ENCODE peak calls at places on chromosomes 11 and 22, in eight cellular contexts. W is lower leg skin, Q is progenitor cell of endocrine pancreas, K is brain microvascular endothelial cell, Z is foreskin fibroblast, M is A549, N is astrocyte, I is DND-41. F is an unnamed sample.

GRCh38 chr11:58086528-58086927 is 38.8 kb downstream of the OR9I1 start:
- DNase-seq in W (no peak), Q (no peak), K (no peak), Z (no peak), M (no peak), N (no peak), I (no peak), F (no peak)

GRCh38 chr11:8728566-8728965 is 46.0 kb downstream of the RPL27A start:
- DNase-seq in W (no peak), Q (no peak), K (peak; percentile 49), Z (peak; percentile 55), M (no peak), N (peak; percentile 75), I (no peak), F (no peak)

GRCh38 chr11:74453373-74453975 is 13.9 kb downstream of the KCNE3 start:
- DNase-seq in W (peak; percentile 45), Q (peak; percentile 43), K (peak; percentile 60), Z (peak; percentile 76), M (peak; percentile 74), N (peak; percentile 33), I (peak; percentile 61), F (peak; percentile 82)

GRCh38 chr22:34972498-34972897 is 93.5 kb upstream of the ISX start:
- DNase-seq in W (no peak), Q (no peak), K (no peak), Z (no peak), M (no peak), N (no peak), I (no peak), F (no peak)

GRCh38 chr22:41481925-41482318 is 13.0 kb downstream of the ACO2 start:
- DNase-seq in W (no peak), Q (no peak), K (no peak), Z (no peak), M (no peak), N (no peak), I (no peak), F (no peak)

GRCh38 chr11:1382831-1383607 is 6.7 kb upstream of the BRSK2 start:
- DNase-seq in W (peak; percentile 45), Q (peak; percentile 43), K (peak; percentile 60), Z (peak; percentile 86), M (peak; percentile 80), N (peak; percentile 46), I (peak; percentile 46), F (peak; percentile 74)

GRCh38 chr22:32932176-32932575 is 126.0 kb downstream of the SYN3 start:
- DNase-seq in W (no peak), Q (no peak), K (no peak), Z (peak; percentile 79), M (no peak), N (peak; percentile 10), I (no peak), F (no peak)

GRCh38 chr11:22558638-22559037 is 67.0 kb downstream of the FANCF start:
- DNase-seq in W (no peak), Q (no peak), K (peak; percentile 1), Z (no peak), M (no peak), N (peak; percentile 41), I (no peak), F (peak; percentile 10)

GRCh38 chr11:12076840-12077534 is 33.4 kb upstream of the MICAL2 start:
- DNase-seq in W (no peak), Q (no peak), K (no peak), Z (no peak), M (peak; percentile 78), N (no peak), I (no peak), F (peak; percentile 90)

GRCh38 chr11:95849087-95849825 is 59.0 kb downstream of the CEP57 start:
- DNase-seq in W (peak; percentile 30), Q (no peak), K (peak; percentile 79), Z (peak; percentile 71), M (peak; percentile 64), N (peak; percentile 80), I (peak; percentile 33), F (peak; percentile 85)

GRCh38 chr22:28883917-28884753 is 763 bp downstream of the ZNRF3 start:
- DNase-seq in W (no peak), Q (peak; percentile 38), K (peak; percentile 15), Z (peak; percentile 72), M (peak; percentile 20), N (no peak), I (peak; percentile 32), F (peak; percentile 50)
- TF ChIP-seq CTCF in W (no peak), Q (peak; percentile 36), K (no peak), Z (no peak), M (no peak), N (no peak), I (no peak), F (no peak)

GRCh38 chr11:35389897-35390462 is 29.4 kb downstream of the SLC1A2 start:
- DNase-seq in W (no peak), Q (no peak), K (no peak), Z (no peak), M (no peak), N (no peak), I (no peak), F (no peak)
- TF ChIP-seq CTCF in W (no peak), Q (no peak), K (no peak), Z (no peak), M (no peak), N (no peak), I (no peak), F (no peak)

GRCh38 chr11:70381872-70382842 is 16.2 kb upstream of the CTTN start:
- DNase-seq in W (no peak), Q (no peak), K (peak; percentile 25), Z (peak; percentile 26), M (peak; percentile 54), N (peak; percentile 87), I (no peak), F (peak; percentile 44)
- TF ChIP-seq CTCF in W (no peak), Q (no peak), K (peak; percentile 15), Z (peak; percentile 14), M (no peak), N (peak; percentile 15), I (no peak), F (peak; percentile 7)

DNA sequence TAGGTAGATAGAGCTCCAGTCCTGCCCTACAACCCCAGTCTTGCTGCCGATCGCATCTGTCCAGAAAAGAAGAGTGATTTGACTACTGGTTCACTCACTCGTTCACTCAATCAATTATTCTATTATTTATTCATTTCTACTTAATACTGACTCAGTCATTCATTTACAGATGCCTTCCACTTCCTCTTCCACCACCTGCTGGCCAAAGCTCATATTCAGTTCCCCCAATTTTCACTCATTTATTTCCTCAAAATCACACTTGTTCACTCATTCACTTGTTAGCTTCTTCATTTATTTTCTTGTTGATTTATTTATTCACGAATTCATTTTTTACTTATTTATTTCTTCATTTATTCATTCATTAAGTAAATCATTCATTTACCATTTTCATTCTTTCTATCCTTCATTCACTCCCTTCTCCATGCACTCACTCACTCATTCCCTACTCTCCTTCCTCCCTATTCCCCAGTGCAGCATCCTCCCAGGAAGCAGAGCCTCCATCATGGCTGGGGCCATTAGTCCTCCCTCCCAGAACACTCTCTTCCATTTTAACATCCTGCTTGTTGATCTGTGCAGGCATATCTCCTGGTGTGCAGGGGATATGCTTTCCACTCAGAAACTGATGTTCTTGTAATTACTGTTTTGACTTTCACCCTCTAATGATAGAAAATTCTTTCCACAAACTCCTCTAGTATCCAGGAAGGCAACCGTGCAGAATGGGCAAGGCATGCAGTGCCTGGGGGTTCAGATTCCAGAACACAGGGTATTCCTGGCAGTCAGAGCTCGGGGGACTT is 281.0 kb downstream of the TENM4 start:
- DNase-seq in W (no peak), Q (no peak), K (no peak), Z (peak; percentile 24), M (no peak), N (no peak), I (no peak), F (no peak)
- TF ChIP-seq CTCF in W (no peak), Q (peak; percentile 42), K (peak; percentile 45), Z (no peak), M (peak; percentile 21), N (peak; percentile 28), I (peak; percentile 23), F (no peak)

F was measured in cardiac fibroblast.